ENCODE peak calls at places on chromosomes 11 and 22, in four cellular contexts. F is Peyer's patch, E is HCT116, T is esophagus squamous epithelium. L is an unnamed sample.

GRCh38 chr11:46281374-46281831 is 3.9 kb downstream of the CREB3L1 start:
- DNase-seq in F (peak), T (no peak), E (no peak), L (no peak)

GRCh38 chr22:46238541-46238940 is 11.6 kb downstream of the CDPF1 start:
- DNase-seq in F (no peak), E (no peak), T (no peak), L (peak)

GRCh38 chr22:20748820-20749428 is 25.0 kb upstream of the SERPIND1 start:
- DNase-seq in T (no peak), F (peak), E (no peak), L (no peak)

GRCh38 chr22:44424131-44424711 is 73.8 kb downstream of the RTL6 start:
- DNase-seq in T (no peak), F (no peak), E (no peak), L (no peak)

GRCh38 chr22:20238567-20239062 is 29.5 kb downstream of the RTN4R start:
- DNase-seq in F (peak), E (peak), T (no peak), L (peak)

GRCh38 chr22:39236321-39237275 is 8.2 kb downstream of the PDGFB start:
- DNase-seq in F (peak), T (no peak), E (no peak), L (no peak)

GRCh38 chr22:29475550-29475949 is 4.5 kb upstream of the NEFH start:
- DNase-seq in E (no peak), T (no peak), F (peak), L (peak)

GRCh38 chr22:35258144-35258988 is 1.1 kb downstream of the HMGXB4 start:
- DNase-seq in E (no peak), T (no peak), F (no peak), L (no peak)

GRCh38 chr22:38750104-38750503 is 5.7 kb downstream of the SUN2 start:
- DNase-seq in T (no peak), F (no peak), E (no peak), L (no peak)

GRCh38 chr11:111047376-111047775 is 198.1 kb upstream of the POU2AF2 start:
- DNase-seq in F (no peak), E (no peak), T (no peak), L (no peak)

GRCh38 chr11:12756101-12756500 is 81.9 kb downstream of the TEAD1 start:
- DNase-seq in F (no peak), T (no peak), E (no peak), L (no peak)

GRCh38 chr22:22556995-22557925 is 1.8 kb downstream of the PRAME start:
- DNase-seq in E (no peak), T (no peak), F (no peak), L (no peak)

GRCh38 chr11:80587906-80588305 is 1147.1 kb upstream of the TENM4 start:
- DNase-seq in E (no peak), T (no peak), F (no peak), L (no peak)

GRCh38 chr11:5929571-5929970 is 12.5 kb upstream of the OR56A3 start:
- DNase-seq in F (no peak), T (no peak), E (no peak), L (no peak)

GRCh38 chr11:64269380-64270234 is 14.9 kb downstream of the BAD start:
- DNase-seq in F (peak), T (peak), E (peak), L (peak)

GRCh38 chr11:26234451-26234850 is 97.5 kb upstream of the ANO3 start:
- DNase-seq in F (no peak), E (no peak), T (no peak), L (no peak)

GRCh38 chr11:71502026-71502425 is 25.0 kb upstream of the KRTAP5-7 start:
- DNase-seq in E (no peak), F (no peak), T (no peak), L (no peak)

GRCh38 chr22:44894782-44895181 is 115.0 kb downstream of the PHF21B start:
- DNase-seq in F (peak), T (no peak), E (no peak), L (peak)

GRCh38 chr11:85951049-85951405 is 95.8 kb downstream of the CCDC83 start:
- DNase-seq in E (no peak), T (no peak), F (no peak), L (no peak)
- TF ChIP-seq POLR2A in E (no peak), T (no peak), F (no peak), L (no peak)

GRCh38 chr11:76690736-76691135 is 20.2 kb upstream of the LRRC32 start:
- DNase-seq in F (no peak), E (no peak), T (no peak), L (no peak)

GRCh38 chr11:76691655-76692054 is 21.1 kb upstream of the LRRC32 start:
- DNase-seq in T (no peak), E (no peak), F (no peak), L (no peak)

GRCh38 chr11:76689313-76689712 is 18.8 kb upstream of the LRRC32 start:
- DNase-seq in T (no peak), F (no peak), E (no peak), L (no peak)

GRCh38 chr11:76688146-76688545 is 17.6 kb upstream of the LRRC32 start:
- DNase-seq in T (no peak), F (no peak), E (no peak), L (no peak)

DNA sequence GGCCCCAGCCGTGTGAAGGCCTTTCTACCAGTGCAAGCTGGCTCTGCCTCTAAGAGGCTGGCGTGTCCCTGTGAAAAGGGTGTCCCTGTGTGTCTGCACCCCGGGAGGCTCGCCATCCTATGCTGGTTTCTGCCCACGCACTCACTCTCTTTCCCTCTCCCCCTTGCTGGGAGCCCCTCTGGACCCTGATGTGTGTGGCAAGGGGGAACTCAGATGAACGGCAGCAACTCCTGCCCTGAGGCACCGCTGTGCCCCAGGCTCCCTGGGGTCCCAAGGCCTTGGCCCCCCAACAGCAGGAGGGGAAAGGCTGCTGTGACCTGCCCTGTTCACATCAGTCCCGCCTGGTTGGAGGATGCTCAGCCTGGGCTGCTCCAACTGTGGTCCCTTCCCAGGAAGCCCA is 19.3 kb upstream of the LRRC32 start:
- DNase-seq in F (no peak), T (no peak), E (no peak), L (no peak)
- TF ChIP-seq POLR2A in F (no peak), T (no peak), E (no peak), L (no peak)

GRCh38 chr11:112753706-112754105 is 207.5 kb upstream of the NCAM1 start:
- DNase-seq in F (no peak), E (no peak), T (no peak), L (no peak)

GRCh38 chr11:112752563-112752962 is 208.7 kb upstream of the NCAM1 start:
- DNase-seq in E (no peak), F (no peak), T (no peak), L (no peak)

GRCh38 chr11:112760378-112761060 is 200.7 kb upstream of the NCAM1 start:
- DNase-seq in F (no peak), T (no peak), E (no peak), L (no peak)

GRCh38 chr11:112759418-112759817 is 201.8 kb upstream of the NCAM1 start:
- DNase-seq in T (no peak), E (no peak), F (no peak), L (no peak)

GRCh38 chr11:112756166-112756565 is 205.1 kb upstream of the NCAM1 start:
- DNase-seq in T (no peak), E (no peak), F (no peak), L (no peak)
- TF ChIP-seq POLR2A in T (no peak), E (no peak), F (no peak), L (no peak)

GRCh38 chr22:37632174-37633081 is 7.0 kb upstream of the SH3BP1 start:
- DNase-seq in F (no peak), T (no peak), E (no peak), L (peak)

GRCh38 chr22:37633693-37634504 is 5.6 kb upstream of the SH3BP1 start:
- DNase-seq in F (peak), T (no peak), E (no peak), L (peak)

GRCh38 chr22:37634505-37635002 is 4.9 kb upstream of the SH3BP1 start:
- DNase-seq in T (no peak), F (peak), E (no peak), L (peak)

GRCh38 chr22:37631448-37632173 is 7.9 kb upstream of the SH3BP1 start:
- DNase-seq in F (peak), T (no peak), E (no peak), L (peak)

DNA sequence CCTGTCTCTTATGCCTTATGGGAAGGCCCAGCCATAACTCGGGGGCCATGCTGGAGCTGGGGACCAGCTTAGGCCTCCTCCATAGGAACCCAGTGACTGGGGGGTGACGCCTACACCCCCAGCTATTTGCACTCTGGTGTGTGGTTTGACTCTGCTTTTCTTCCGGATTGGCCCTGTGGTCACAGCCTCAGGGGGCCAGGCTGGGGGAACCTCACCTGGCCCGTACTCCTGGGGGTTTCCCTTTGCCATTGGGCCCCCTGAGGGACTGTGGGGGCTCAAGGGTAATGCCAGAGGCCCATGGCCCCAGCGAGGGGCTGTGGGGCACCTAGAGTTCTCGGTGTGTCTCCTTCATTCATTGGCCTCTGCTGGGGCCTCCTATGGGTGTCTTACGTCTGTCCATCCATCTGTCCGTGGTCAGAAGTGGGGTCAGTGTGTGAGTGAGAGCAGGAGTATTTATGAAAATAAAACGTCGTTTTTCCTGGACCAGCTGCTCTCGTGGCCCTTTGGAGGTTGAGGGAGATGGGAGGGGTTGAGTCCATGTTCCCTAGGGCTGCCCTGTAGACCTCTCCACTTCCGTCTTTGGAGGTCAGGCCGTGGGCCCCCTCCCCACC is 6.3 kb upstream of the SH3BP1 start:
- DNase-seq in T (no peak), E (no peak), F (peak), L (peak)
- TF ChIP-seq POLR2A in T (no peak), E (no peak), F (no peak), L (no peak)

DNA sequence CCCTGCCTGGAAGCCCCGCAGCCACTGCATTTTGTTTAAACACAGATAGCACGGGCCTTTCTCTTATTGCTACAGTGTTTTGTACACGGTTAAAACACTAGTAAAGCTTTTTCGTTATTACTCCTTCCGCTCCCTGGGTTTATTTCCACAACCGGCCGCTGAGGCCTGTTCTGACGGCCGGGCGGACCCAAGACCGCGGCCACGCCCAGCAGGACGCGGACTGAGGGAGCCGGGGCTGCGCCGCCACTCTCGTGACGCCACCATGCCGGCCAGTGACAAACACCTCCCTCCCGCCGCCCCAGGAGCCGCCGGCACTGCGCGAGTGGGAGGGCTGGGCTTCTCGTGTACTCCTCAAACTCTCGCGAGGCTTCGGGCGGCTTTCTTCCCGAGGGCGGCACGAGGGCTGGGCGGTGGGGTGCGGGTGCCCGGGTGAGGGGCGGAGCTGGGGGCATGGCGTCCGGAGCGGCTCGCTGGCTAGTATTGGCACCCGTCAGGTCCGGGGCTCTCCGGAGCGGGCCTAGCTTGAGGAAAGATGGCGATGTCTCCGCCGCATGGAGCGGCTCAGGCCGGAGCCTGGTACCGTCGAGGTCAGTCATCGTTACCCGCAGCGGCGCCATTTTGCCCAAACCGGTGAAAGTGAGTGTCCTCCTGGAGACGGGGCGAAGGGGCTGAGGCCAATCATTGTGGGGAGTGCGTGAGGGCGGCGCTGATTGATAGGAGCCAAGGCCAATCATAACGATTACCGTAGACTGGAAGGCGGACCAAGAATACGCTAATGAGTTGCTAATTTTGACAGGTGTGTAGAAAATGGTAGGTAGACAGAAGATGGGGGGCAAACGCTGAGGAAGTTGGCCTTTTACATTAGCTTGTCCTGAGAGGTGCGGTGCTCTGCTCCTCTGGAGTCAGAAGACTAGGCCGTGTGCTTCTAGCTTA is at the start of gene SMDT1:
- DNase-seq in E (peak), T (peak), F (peak), L (peak)
- TF ChIP-seq POLR2A in E (peak), T (peak), F (peak), L (peak)

GRCh38 chr22:32354360-32355351 is 3.0 kb upstream of the RFPL3 start:
- DNase-seq in F (no peak), E (peak), T (no peak), L (no peak)
- TF ChIP-seq POLR2A in F (no peak), E (no peak), T (no peak), L (no peak)